ENCODE peak calls at places on chromosomes 3 and 15, in eight cellular contexts. V is IMR-90, O is colonic mucosa, U is upper lobe of right lung, M is left ventricle myocardium inferior, C is fibroblast of lung, Y is sigmoid colon, P is K562. T is an unnamed sample.

GRCh38 chr3:158718490-158719170 is 13.6 kb downstream of the RARRES1 start:
- DNase-seq in C (peak), M (no peak), V (peak), O (peak), P (no peak), Y (no peak), U (no peak), T (no peak)

GRCh38 chr3:103393395-103394186 is 958.8 kb downstream of the ZPLD1 start:
- DNase-seq in V (peak), M (no peak), P (no peak), C (peak), O (no peak), U (no peak), Y (no peak), T (no peak)

GRCh38 chr3:129185774-129186173 is 2.1 kb upstream of the CNBP start:
- DNase-seq in V (no peak), O (no peak), C (no peak), M (no peak), P (no peak), U (no peak), Y (no peak), T (no peak)

GRCh38 chr3:100093826-100094225 is 20.5 kb downstream of the FILIP1L start:
- DNase-seq in M (no peak), V (no peak), P (no peak), Y (no peak), U (no peak), O (no peak), C (no peak), T (no peak)

GRCh38 chr3:20458994-20459736 is 273.2 kb upstream of the SGO1 start:
- DNase-seq in P (peak), M (no peak), O (no peak), Y (no peak), C (peak), U (no peak), V (no peak), T (no peak)

GRCh38 chr15:92161039-92161670 is 232.5 kb upstream of the ST8SIA2 start:
- DNase-seq in V (no peak), P (no peak), O (no peak), U (no peak), Y (no peak), C (no peak), M (no peak), T (no peak)

GRCh38 chr3:162765524-162765923 is 1268.9 kb downstream of the OTOL1 start:
- DNase-seq in P (no peak), C (no peak), O (no peak), V (no peak), Y (no peak), U (no peak), M (no peak), T (no peak)

GRCh38 chr3:136343873-136344281 is 93.7 kb downstream of the PCCB start:
- DNase-seq in U (peak), O (peak), C (peak), V (peak), Y (peak), P (peak), M (peak), T (peak)

GRCh38 chr15:61459785-61460707 is 230.9 kb upstream of the RORA start:
- DNase-seq in P (no peak), C (peak), Y (no peak), M (no peak), O (no peak), V (peak), U (no peak), T (no peak)

GRCh38 chr3:145807990-145808389 is 353.0 kb downstream of the PLOD2 start:
- DNase-seq in U (no peak), V (peak), M (peak), O (no peak), C (peak), P (no peak), Y (no peak), T (no peak)

GRCh38 chr3:161890147-161890625 is 393.6 kb downstream of the OTOL1 start:
- DNase-seq in M (no peak), C (peak), Y (no peak), P (no peak), V (peak), U (peak), O (no peak), T (no peak)

GRCh38 chr3:159764211-159765024 is 224.2 kb upstream of the IL12A start:
- DNase-seq in P (peak), U (peak), Y (peak), M (peak), O (peak), V (peak), C (peak), T (no peak)

GRCh38 chr3:69385033-69385722 is 710 bp downstream of the FRMD4B start:
- DNase-seq in O (no peak), M (no peak), P (no peak), C (no peak), V (no peak), Y (no peak), U (no peak), T (no peak)

GRCh38 chr3:38031022-38031994 is 1.9 kb upstream of the PLCD1 start:
- DNase-seq in V (no peak), P (no peak), U (peak), C (no peak), O (peak), M (no peak), Y (peak), T (no peak)
- H3K4me3 ChIP-seq in V (no peak), P (no peak), U (no peak), C (no peak), O (no peak), M (no peak), Y (no peak), T (no peak)

GRCh38 chr15:73002509-73002908 is 49.8 kb upstream of the NEO1 start:
- DNase-seq in V (peak), C (peak), P (no peak), Y (no peak), M (no peak), U (no peak), O (no peak), T (no peak)

GRCh38 chr15:73001840-73002239 is 50.4 kb upstream of the NEO1 start:
- DNase-seq in O (no peak), P (no peak), U (no peak), C (no peak), Y (no peak), V (no peak), M (no peak), T (no peak)

GRCh38 chr15:72998681-72999466 is 53.4 kb upstream of the NEO1 start:
- DNase-seq in O (peak), C (no peak), P (no peak), V (no peak), U (no peak), M (no peak), Y (no peak), T (no peak)

GRCh38 chr15:72998226-72998625 is 54.0 kb upstream of the NEO1 start:
- DNase-seq in U (no peak), M (no peak), V (no peak), Y (no peak), P (no peak), C (no peak), O (no peak), T (no peak)

GRCh38 chr15:72999586-72999985 is 52.7 kb upstream of the NEO1 start:
- DNase-seq in V (no peak), P (no peak), C (no peak), M (no peak), O (no peak), U (no peak), Y (no peak), T (no peak)
- H3K27ac ChIP-seq in V (no peak), P (no peak), C (no peak), M (no peak), O (peak), U (no peak), Y (no peak), T (no peak)

GRCh38 chr3:177377166-177377565 is 179.9 kb upstream of the TBL1XR1 start:
- DNase-seq in Y (no peak), M (no peak), P (no peak), O (peak), V (no peak), U (peak), C (no peak), T (no peak)
- H3K4me3 ChIP-seq in Y (no peak), M (no peak), P (no peak), O (no peak), V (no peak), U (no peak), C (no peak), T (peak)

DNA sequence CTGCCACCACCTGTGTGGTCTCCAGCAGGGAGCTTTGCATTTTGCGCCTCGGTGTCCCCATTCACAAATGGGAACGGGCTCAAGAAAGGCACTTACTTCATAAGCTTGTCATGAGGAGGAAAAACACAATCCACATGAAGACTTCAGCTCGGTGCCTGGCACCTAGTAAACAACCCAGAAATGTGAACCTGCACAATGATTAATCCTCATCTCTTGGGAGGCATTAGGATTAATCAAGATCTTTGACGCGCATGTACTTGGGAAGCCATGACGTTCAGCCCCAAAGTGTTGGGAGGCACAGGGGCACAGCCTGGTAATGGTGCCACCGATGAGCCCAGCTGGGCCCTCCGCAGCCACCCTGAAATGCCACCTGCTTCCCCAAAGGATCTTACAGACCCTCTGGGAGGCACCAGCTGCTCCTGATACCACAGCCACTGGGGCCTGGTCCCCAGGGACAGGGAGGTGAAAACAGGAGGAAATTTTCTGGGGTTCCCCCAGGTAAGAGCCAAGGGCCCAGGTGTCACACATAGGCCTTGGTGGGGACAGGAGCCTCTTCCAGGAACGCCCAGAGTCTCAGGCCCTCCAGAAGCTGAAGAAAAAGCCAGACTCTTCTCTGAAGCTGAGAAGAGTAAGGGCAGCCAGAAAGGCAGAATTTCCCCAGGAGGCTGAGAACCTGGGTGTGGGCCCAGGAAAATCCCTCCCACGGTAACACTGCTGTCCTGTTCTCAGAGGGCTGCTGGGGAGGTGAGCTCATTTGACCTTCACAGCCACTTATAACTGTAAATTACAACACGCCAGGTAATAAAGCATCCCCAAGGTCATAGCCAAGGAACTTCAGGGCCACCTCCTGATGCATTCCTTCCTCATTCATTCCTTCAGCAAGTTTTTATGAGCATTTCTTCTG is 507.5 kb downstream of the SHQ1 start:
- DNase-seq in M (no peak), O (no peak), P (no peak), Y (no peak), V (no peak), U (no peak), C (no peak), T (no peak)
- H3K27ac ChIP-seq in M (no peak), O (no peak), P (no peak), Y (no peak), V (no peak), U (no peak), C (no peak), T (no peak)

T was measured in Peyer's patch.